ENCODE peak calls at places on chromosome 14, in six cellular contexts. T is HCT116, K is HepG2, V is sigmoid colon, J is K562, E is endothelial cell of umbilical vein. A is an unnamed sample.

GRCh38 chr14:55354500-55354899 is 57.1 kb downstream of the ATG14 start:
- DNase-seq in T (peak), K (peak), V (peak), J (peak), E (peak), A (peak)

GRCh38 chr14:95452176-95452889 is 64.1 kb downstream of the SYNE3 start:
- DNase-seq in T (no peak), K (peak), V (no peak), J (no peak), E (peak), A (peak)

GRCh38 chr14:61179061-61179675 is 102.0 kb downstream of the TMEM30B start:
- DNase-seq in T (peak), K (peak), V (no peak), J (no peak), E (no peak), A (no peak)

GRCh38 chr14:30185832-30186231 is 258.2 kb upstream of the PRKD1 start:
- DNase-seq in T (no peak), K (no peak), V (no peak), J (no peak), E (no peak), A (peak)

GRCh38 chr14:45083622-45083978 is 316 bp upstream of the PRPF39 start:
- DNase-seq in T (no peak), K (no peak), V (no peak), J (no peak), E (no peak), A (no peak)

GRCh38 chr14:21090194-21090939 is 8.1 kb downstream of the ZNF219 start:
- DNase-seq in T (no peak), K (no peak), V (no peak), J (peak), E (no peak), A (peak)

GRCh38 chr14:75469606-75470237 is 41.9 kb downstream of the JDP2 start:
- DNase-seq in T (no peak), K (no peak), V (peak), J (no peak), E (no peak), A (no peak)

GRCh38 chr14:93688239-93688666 is 100.0 kb downstream of the PRIMA1 start:
- DNase-seq in T (no peak), K (no peak), V (no peak), J (no peak), E (no peak), A (peak)

GRCh38 chr14:32764131-32764530 is 174.5 kb upstream of the NPAS3 start:
- DNase-seq in T (no peak), K (no peak), V (no peak), J (no peak), E (no peak), A (no peak)

GRCh38 chr14:99633913-99634312 is 11.0 kb upstream of the HHIPL1 start:
- DNase-seq in T (no peak), K (no peak), V (no peak), J (no peak), E (no peak), A (no peak)

GRCh38 chr14:104438166-104438887 is 141.2 kb upstream of the C14orf180 start:
- DNase-seq in T (no peak), K (no peak), V (no peak), J (peak), E (no peak), A (no peak)

GRCh38 chr14:73057939-73058223 is 453 bp upstream of the RBM25 start:
- DNase-seq in T (no peak), K (no peak), V (no peak), J (no peak), E (no peak), A (no peak)

GRCh38 chr14:95577067-95577800 is 42.4 kb downstream of the GLRX5 start:
- DNase-seq in T (no peak), K (no peak), V (no peak), J (no peak), E (no peak), A (no peak)

GRCh38 chr14:36905272-36906046 is 243.8 kb downstream of the PAX9 start:
- DNase-seq in T (no peak), K (no peak), V (no peak), J (no peak), E (no peak), A (no peak)

GRCh38 chr14:76154539-76155126 is 2.9 kb downstream of the GPATCH2L start:
- DNase-seq in T (no peak), K (no peak), V (no peak), J (no peak), E (no peak), A (no peak)

GRCh38 chr14:104687601-104688504 is 1.6 kb upstream of the INF2 start:
- DNase-seq in T (peak), K (peak), V (peak), J (no peak), E (no peak), A (peak)

DNA sequence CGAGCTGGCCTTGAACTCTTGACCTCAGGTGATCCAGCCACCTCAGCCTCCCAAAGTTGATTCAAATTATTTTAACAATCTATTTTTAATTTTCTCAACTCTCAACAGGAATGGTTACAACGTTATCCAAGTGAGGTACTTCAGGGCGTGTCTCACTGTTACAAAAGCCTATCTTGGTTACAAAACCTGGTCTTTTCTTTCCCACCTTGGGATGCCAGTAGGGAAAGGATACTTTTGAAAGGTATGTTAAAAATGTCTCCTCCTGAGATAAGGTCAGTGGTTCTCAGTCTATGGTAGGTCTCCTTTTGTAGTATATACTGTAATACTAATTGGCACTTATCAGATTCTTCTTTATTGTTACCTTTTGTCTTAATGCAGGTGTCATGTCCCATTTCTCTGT is 4.9 kb downstream of the SPTSSA start:
- DNase-seq in T (no peak), K (no peak), V (no peak), J (no peak), E (no peak), A (no peak)
- TF ChIP-seq POLR2AphosphoS5 in T (no peak), K (peak), V (no peak), J (no peak), E (no peak), A (no peak)

DNA sequence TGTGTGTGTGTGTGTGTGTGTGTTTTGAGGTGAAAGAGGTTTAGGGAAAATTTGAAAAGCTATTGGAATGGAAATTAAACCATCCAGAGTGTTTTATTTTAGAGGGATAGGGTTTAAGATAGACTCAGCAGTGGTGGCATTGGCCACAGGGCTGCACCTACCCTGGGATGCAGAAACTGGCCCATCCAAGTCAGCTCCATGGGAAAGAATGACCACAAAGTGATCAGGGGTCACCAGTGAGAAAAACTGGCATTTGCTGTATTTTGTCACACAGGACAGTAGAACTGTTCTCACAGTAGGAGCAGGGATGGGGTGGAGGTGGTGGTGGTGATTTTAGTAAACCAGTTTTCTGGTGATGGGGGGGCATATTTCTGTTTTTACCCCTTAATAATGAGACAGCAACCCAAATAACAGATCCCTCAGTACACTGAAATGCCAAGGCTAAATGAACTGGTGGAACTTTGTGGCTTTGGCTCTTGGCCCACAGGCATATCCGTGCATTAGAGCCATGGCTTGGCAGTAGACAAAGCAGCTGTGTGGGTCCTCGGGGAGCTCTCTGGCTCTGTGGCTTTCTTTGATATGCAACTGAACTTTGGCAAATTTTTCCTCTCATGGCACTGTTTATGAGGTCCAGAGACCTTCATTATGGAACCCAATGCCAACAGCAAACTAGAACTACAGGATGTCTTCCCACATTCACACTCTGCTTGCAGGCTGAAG is 348.3 kb downstream of the ZFP36L1 start:
- DNase-seq in T (no peak), K (peak), V (no peak), J (no peak), E (peak), A (no peak)
- TF ChIP-seq POLR2AphosphoS5 in T (no peak), K (no peak), V (no peak), J (no peak), E (no peak), A (no peak)

DNA sequence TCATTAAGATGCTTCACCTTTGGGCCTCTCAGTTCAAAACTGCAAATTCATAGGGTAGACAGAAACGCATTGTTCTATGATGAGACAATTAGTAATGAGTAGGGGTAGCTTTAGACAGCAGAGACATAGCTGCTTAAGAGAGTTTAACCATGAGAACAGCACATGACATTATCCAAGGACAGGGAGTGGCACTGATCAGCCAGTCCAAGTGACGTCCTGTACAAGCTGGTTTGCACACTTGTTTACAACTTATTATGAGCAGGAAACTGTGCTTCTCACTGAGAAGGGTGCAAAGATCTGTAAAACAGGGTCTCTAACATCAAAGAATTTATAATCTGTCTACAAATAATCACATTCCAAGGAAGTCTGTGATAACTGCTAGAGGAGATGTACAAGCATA is 11.2 kb upstream of the SRSF5 start:
- DNase-seq in T (no peak), K (peak), V (no peak), J (no peak), E (no peak), A (no peak)
- TF ChIP-seq POLR2AphosphoS5 in T (no peak), K (no peak), V (no peak), J (no peak), E (no peak), A (no peak)

GRCh38 chr14:58898655-58899316 is 261.0 kb downstream of the DACT1 start:
- DNase-seq in T (no peak), K (no peak), V (no peak), J (no peak), E (peak), A (no peak)
- TF ChIP-seq POLR2AphosphoS5 in T (no peak), K (no peak), V (no peak), J (no peak), E (no peak), A (no peak)

DNA sequence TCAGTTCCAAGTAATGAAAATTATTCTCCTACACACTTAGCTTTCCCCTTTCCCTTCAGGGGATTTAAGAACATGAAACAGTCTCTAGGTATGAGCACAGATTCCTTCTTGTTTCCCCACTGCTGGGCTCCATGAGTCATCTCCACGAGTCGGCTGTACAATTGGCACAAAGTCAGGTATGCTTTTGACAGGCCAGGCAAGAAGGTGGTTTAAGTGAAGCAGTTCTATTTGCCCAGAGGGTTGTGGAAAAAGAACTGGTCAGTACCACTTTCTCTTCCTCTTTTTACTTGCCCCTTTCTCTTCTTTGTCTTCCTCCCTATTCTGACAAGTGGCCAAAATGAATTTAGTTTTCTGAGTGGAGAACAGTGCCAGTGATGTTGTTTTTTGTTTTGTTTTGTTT is 16.3 kb downstream of the DYNC1H1 start:
- DNase-seq in T (peak), K (peak), V (peak), J (no peak), E (peak), A (no peak)
- TF ChIP-seq POLR2AphosphoS5 in T (peak), K (no peak), V (peak), J (no peak), E (no peak), A (no peak)

A was measured in GM23338.